ENCODE peak calls at places on chromosomes 7 and 10, in nine cellular contexts. One of them, this sample, is unnamed.

GRCh38 chr7:92768501-92769360 is 67.6 kb downstream of the CDK6 start:
- DNase-seq in astrocyte of the cerebellum: no peak
- DNase-seq in astrocyte of the spinal cord: no peak
- DNase-seq in WERI-Rb-1: no peak
- DNase-seq in A673: no peak
- DNase-seq in sigmoid colon: no peak
- DNase-seq in keratinocyte: no peak
- DNase-seq in upper lobe of right lung: no peak
- DNase-seq in GM06990: peak
- DNase-seq in this sample: peak

GRCh38 chr10:124240721-124241350 is 147.4 kb upstream of the CHST15 start:
- DNase-seq in astrocyte of the cerebellum: no peak
- DNase-seq in astrocyte of the spinal cord: no peak
- DNase-seq in WERI-Rb-1: no peak
- DNase-seq in A673: no peak
- DNase-seq in sigmoid colon: peak
- DNase-seq in keratinocyte: no peak
- DNase-seq in upper lobe of right lung: no peak
- DNase-seq in GM06990: no peak
- DNase-seq in this sample: no peak

GRCh38 chr7:35389636-35390035 is 135.7 kb upstream of the TBX20 start:
- DNase-seq in astrocyte of the cerebellum: no peak
- DNase-seq in astrocyte of the spinal cord: no peak
- DNase-seq in WERI-Rb-1: no peak
- DNase-seq in A673: no peak
- DNase-seq in sigmoid colon: no peak
- DNase-seq in keratinocyte: no peak
- DNase-seq in upper lobe of right lung: no peak
- DNase-seq in GM06990: no peak
- DNase-seq in this sample: no peak

GRCh38 chr7:103765891-103766290 is 223.6 kb downstream of the RELN start:
- DNase-seq in astrocyte of the cerebellum: no peak
- DNase-seq in astrocyte of the spinal cord: no peak
- DNase-seq in WERI-Rb-1: peak
- DNase-seq in A673: peak
- DNase-seq in sigmoid colon: no peak
- DNase-seq in keratinocyte: no peak
- DNase-seq in upper lobe of right lung: no peak
- DNase-seq in GM06990: no peak
- DNase-seq in this sample: no peak

GRCh38 chr10:32163076-32163773 is 107.0 kb upstream of the KIF5B start:
- DNase-seq in astrocyte of the cerebellum: no peak
- DNase-seq in astrocyte of the spinal cord: no peak
- DNase-seq in WERI-Rb-1: no peak
- DNase-seq in A673: no peak
- DNase-seq in sigmoid colon: no peak
- DNase-seq in keratinocyte: no peak
- DNase-seq in upper lobe of right lung: no peak
- DNase-seq in GM06990: no peak
- DNase-seq in this sample: no peak

GRCh38 chr10:327889-328809 is 192.9 kb downstream of the ZMYND11 start:
- DNase-seq in astrocyte of the cerebellum: no peak
- DNase-seq in astrocyte of the spinal cord: no peak
- DNase-seq in WERI-Rb-1: no peak
- DNase-seq in A673: no peak
- DNase-seq in sigmoid colon: no peak
- DNase-seq in keratinocyte: no peak
- DNase-seq in upper lobe of right lung: peak
- DNase-seq in GM06990: no peak
- DNase-seq in this sample: no peak

GRCh38 chr10:113960617-113961260 is 82.9 kb upstream of the ADRB1 start:
- DNase-seq in astrocyte of the cerebellum: no peak
- DNase-seq in astrocyte of the spinal cord: no peak
- DNase-seq in WERI-Rb-1: no peak
- DNase-seq in A673: no peak
- DNase-seq in sigmoid colon: no peak
- DNase-seq in keratinocyte: no peak
- DNase-seq in upper lobe of right lung: no peak
- DNase-seq in GM06990: peak
- DNase-seq in this sample: no peak

GRCh38 chr7:151756076-151756731 is 120.7 kb downstream of the PRKAG2 start:
- DNase-seq in astrocyte of the cerebellum: no peak
- DNase-seq in astrocyte of the spinal cord: no peak
- DNase-seq in WERI-Rb-1: no peak
- DNase-seq in A673: no peak
- DNase-seq in sigmoid colon: no peak
- DNase-seq in keratinocyte: no peak
- DNase-seq in upper lobe of right lung: no peak
- DNase-seq in GM06990: no peak
- DNase-seq in this sample: no peak

GRCh38 chr7:30511494-30511893 is 6.9 kb upstream of the GGCT start:
- DNase-seq in astrocyte of the cerebellum: no peak
- DNase-seq in astrocyte of the spinal cord: no peak
- DNase-seq in WERI-Rb-1: no peak
- DNase-seq in A673: no peak
- DNase-seq in sigmoid colon: no peak
- DNase-seq in keratinocyte: no peak
- DNase-seq in upper lobe of right lung: no peak
- DNase-seq in GM06990: no peak
- DNase-seq in this sample: no peak

GRCh38 chr10:47081264-47081663 is 170.0 kb downstream of the PTPN20 start:
- DNase-seq in astrocyte of the cerebellum: no peak
- DNase-seq in astrocyte of the spinal cord: no peak
- DNase-seq in WERI-Rb-1: no peak
- DNase-seq in A673: no peak
- DNase-seq in sigmoid colon: no peak
- DNase-seq in keratinocyte: no peak
- DNase-seq in upper lobe of right lung: no peak
- DNase-seq in GM06990: no peak
- DNase-seq in this sample: no peak

GRCh38 chr10:93475871-93476270 is 6.3 kb downstream of the MYOF start:
- DNase-seq in astrocyte of the cerebellum: no peak
- DNase-seq in astrocyte of the spinal cord: peak
- DNase-seq in WERI-Rb-1: no peak
- DNase-seq in A673: no peak
- DNase-seq in sigmoid colon: no peak
- DNase-seq in keratinocyte: peak
- DNase-seq in upper lobe of right lung: no peak
- DNase-seq in GM06990: no peak
- DNase-seq in this sample: peak

GRCh38 chr10:35237766-35238512 is 98.4 kb upstream of the CCNY start:
- DNase-seq in astrocyte of the cerebellum: no peak
- DNase-seq in astrocyte of the spinal cord: no peak
- DNase-seq in WERI-Rb-1: no peak
- DNase-seq in A673: no peak
- DNase-seq in sigmoid colon: no peak
- DNase-seq in keratinocyte: no peak
- DNase-seq in upper lobe of right lung: no peak
- DNase-seq in GM06990: no peak
- DNase-seq in this sample: no peak

GRCh38 chr10:35232509-35232908 is 103.8 kb upstream of the CCNY start:
- DNase-seq in astrocyte of the cerebellum: no peak
- DNase-seq in astrocyte of the spinal cord: no peak
- DNase-seq in WERI-Rb-1: no peak
- DNase-seq in A673: peak
- DNase-seq in sigmoid colon: no peak
- DNase-seq in keratinocyte: no peak
- DNase-seq in upper lobe of right lung: no peak
- DNase-seq in GM06990: no peak
- DNase-seq in this sample: no peak

GRCh38 chr10:35231646-35232045 is 104.7 kb upstream of the CCNY start:
- DNase-seq in astrocyte of the cerebellum: no peak
- DNase-seq in astrocyte of the spinal cord: no peak
- DNase-seq in WERI-Rb-1: no peak
- DNase-seq in A673: no peak
- DNase-seq in sigmoid colon: no peak
- DNase-seq in keratinocyte: no peak
- DNase-seq in upper lobe of right lung: no peak
- DNase-seq in GM06990: no peak
- DNase-seq in this sample: no peak

GRCh38 chr10:35234073-35234472 is 102.2 kb upstream of the CCNY start:
- DNase-seq in astrocyte of the cerebellum: no peak
- DNase-seq in astrocyte of the spinal cord: no peak
- DNase-seq in WERI-Rb-1: no peak
- DNase-seq in A673: no peak
- DNase-seq in sigmoid colon: no peak
- DNase-seq in keratinocyte: no peak
- DNase-seq in upper lobe of right lung: no peak
- DNase-seq in GM06990: no peak
- DNase-seq in this sample: no peak

GRCh38 chr10:35236739-35237138 is 99.6 kb upstream of the CCNY start:
- DNase-seq in astrocyte of the cerebellum: no peak
- DNase-seq in astrocyte of the spinal cord: peak
- DNase-seq in WERI-Rb-1: no peak
- DNase-seq in A673: peak
- DNase-seq in sigmoid colon: no peak
- DNase-seq in keratinocyte: no peak
- DNase-seq in upper lobe of right lung: no peak
- DNase-seq in GM06990: no peak
- DNase-seq in this sample: peak
- TF ChIP-seq CTCF in astrocyte of the cerebellum: peak
- TF ChIP-seq CTCF in astrocyte of the spinal cord: peak
- TF ChIP-seq CTCF in WERI-Rb-1: peak
- TF ChIP-seq CTCF in A673: peak
- TF ChIP-seq CTCF in sigmoid colon: no peak
- TF ChIP-seq CTCF in keratinocyte: peak
- TF ChIP-seq CTCF in upper lobe of right lung: no peak
- TF ChIP-seq CTCF in GM06990: peak
- TF ChIP-seq CTCF in this sample: peak

DNA sequence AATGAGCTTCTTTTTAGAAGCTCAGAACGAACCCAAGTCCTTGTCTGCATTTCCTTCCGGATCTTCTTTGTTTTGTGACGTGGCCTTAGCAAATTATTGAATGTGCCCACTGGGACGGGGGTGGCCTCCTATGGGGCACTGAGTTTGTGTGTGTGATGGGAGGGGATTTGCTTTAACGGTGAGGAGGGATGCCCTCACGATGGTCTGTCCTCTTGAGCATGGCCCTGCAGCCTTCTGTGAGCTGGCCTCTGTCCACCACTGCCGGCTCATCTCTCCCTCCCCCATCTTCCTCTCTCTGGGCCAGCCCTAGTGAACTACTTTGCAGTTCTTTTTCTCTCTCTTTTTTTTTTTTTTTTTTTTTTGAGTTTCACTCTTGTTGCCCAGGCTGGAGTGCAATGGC is 62.9 kb upstream of the MKRN1 start:
- DNase-seq in astrocyte of the cerebellum: no peak
- DNase-seq in astrocyte of the spinal cord: peak
- DNase-seq in WERI-Rb-1: no peak
- DNase-seq in A673: no peak
- DNase-seq in sigmoid colon: peak
- DNase-seq in keratinocyte: no peak
- DNase-seq in upper lobe of right lung: no peak
- DNase-seq in GM06990: no peak
- DNase-seq in this sample: peak
- H3K4me3 ChIP-seq in astrocyte of the cerebellum: no peak
- H3K4me3 ChIP-seq in astrocyte of the spinal cord: no peak
- H3K4me3 ChIP-seq in WERI-Rb-1: no peak
- H3K4me3 ChIP-seq in A673: no peak
- H3K4me3 ChIP-seq in sigmoid colon: peak
- H3K4me3 ChIP-seq in keratinocyte: no peak
- H3K4me3 ChIP-seq in upper lobe of right lung: no peak
- H3K4me3 ChIP-seq in GM06990: no peak
- H3K4me3 ChIP-seq in this sample: peak

GRCh38 chr10:61021926-61022325 is 77.9 kb upstream of the RHOBTB1 start:
- DNase-seq in astrocyte of the cerebellum: no peak
- DNase-seq in astrocyte of the spinal cord: no peak
- DNase-seq in WERI-Rb-1: no peak
- DNase-seq in A673: no peak
- DNase-seq in sigmoid colon: no peak
- DNase-seq in keratinocyte: no peak
- DNase-seq in upper lobe of right lung: no peak
- DNase-seq in GM06990: no peak
- DNase-seq in this sample: no peak

GRCh38 chr10:61020420-61021158 is 76.6 kb upstream of the RHOBTB1 start:
- DNase-seq in astrocyte of the cerebellum: no peak
- DNase-seq in astrocyte of the spinal cord: no peak
- DNase-seq in WERI-Rb-1: no peak
- DNase-seq in A673: no peak
- DNase-seq in sigmoid colon: no peak
- DNase-seq in keratinocyte: no peak
- DNase-seq in upper lobe of right lung: no peak
- DNase-seq in GM06990: no peak
- DNase-seq in this sample: no peak

GRCh38 chr10:61023053-61023452 is 79.1 kb upstream of the RHOBTB1 start:
- DNase-seq in astrocyte of the cerebellum: no peak
- DNase-seq in astrocyte of the spinal cord: no peak
- DNase-seq in WERI-Rb-1: no peak
- DNase-seq in A673: no peak
- DNase-seq in sigmoid colon: no peak
- DNase-seq in keratinocyte: no peak
- DNase-seq in upper lobe of right lung: no peak
- DNase-seq in GM06990: no peak
- DNase-seq in this sample: no peak

GRCh38 chr10:61028861-61029361 is 84.9 kb upstream of the RHOBTB1 start:
- DNase-seq in astrocyte of the cerebellum: peak
- DNase-seq in astrocyte of the spinal cord: peak
- DNase-seq in WERI-Rb-1: no peak
- DNase-seq in A673: peak
- DNase-seq in sigmoid colon: no peak
- DNase-seq in keratinocyte: peak
- DNase-seq in upper lobe of right lung: no peak
- DNase-seq in GM06990: no peak
- DNase-seq in this sample: peak

GRCh38 chr10:61024801-61025201 is 80.8 kb upstream of the RHOBTB1 start:
- DNase-seq in astrocyte of the cerebellum: no peak
- DNase-seq in astrocyte of the spinal cord: no peak
- DNase-seq in WERI-Rb-1: peak
- DNase-seq in A673: peak
- DNase-seq in sigmoid colon: no peak
- DNase-seq in keratinocyte: no peak
- DNase-seq in upper lobe of right lung: no peak
- DNase-seq in GM06990: no peak
- DNase-seq in this sample: no peak
- TF ChIP-seq CTCF in astrocyte of the cerebellum: peak
- TF ChIP-seq CTCF in astrocyte of the spinal cord: peak
- TF ChIP-seq CTCF in WERI-Rb-1: peak
- TF ChIP-seq CTCF in A673: peak
- TF ChIP-seq CTCF in sigmoid colon: no peak
- TF ChIP-seq CTCF in keratinocyte: peak
- TF ChIP-seq CTCF in upper lobe of right lung: peak
- TF ChIP-seq CTCF in GM06990: peak
- TF ChIP-seq CTCF in this sample: peak

DNA sequence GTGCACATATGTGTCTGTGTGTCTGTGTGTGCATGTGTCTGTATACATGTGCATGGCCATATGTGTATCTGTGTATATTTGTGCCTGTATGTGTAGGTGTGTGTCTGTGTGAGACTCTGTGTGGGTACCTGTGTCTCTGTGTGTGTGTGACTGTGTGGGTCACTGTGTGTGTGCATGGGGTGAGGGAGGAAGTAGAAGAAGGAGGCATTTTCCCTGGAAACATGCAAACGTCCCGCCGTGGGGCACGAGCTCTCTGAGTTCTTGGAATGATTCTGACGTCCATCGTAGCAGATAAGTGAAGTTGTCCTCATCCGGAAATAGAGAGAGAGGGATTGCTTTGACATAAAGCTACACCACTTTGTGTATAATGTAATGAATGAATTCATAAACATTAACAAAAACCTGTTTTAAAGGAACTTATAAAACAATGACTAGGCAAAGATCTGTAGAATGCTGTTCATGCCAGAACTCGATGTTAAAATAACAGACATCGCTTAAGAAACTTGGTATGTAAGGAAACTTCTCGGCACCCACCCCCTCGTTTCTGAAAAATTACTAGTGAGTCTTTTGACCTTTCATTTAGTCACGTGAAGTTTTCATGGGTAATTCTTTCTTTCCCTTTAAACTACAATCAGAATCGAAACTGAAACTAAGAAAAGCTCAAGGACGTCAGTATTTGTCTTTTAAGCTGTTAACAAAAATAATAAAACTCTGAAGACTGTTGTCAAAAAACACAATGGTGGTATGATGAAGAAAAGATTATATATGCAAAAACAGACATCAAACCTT is 43.6 kb upstream of the KLF6 start:
- DNase-seq in astrocyte of the cerebellum: no peak
- DNase-seq in astrocyte of the spinal cord: peak
- DNase-seq in WERI-Rb-1: no peak
- DNase-seq in A673: no peak
- DNase-seq in sigmoid colon: peak
- DNase-seq in keratinocyte: no peak
- DNase-seq in upper lobe of right lung: no peak
- DNase-seq in GM06990: no peak
- DNase-seq in this sample: peak
- H3K4me3 ChIP-seq in astrocyte of the cerebellum: no peak
- H3K4me3 ChIP-seq in astrocyte of the spinal cord: peak
- H3K4me3 ChIP-seq in WERI-Rb-1: no peak
- H3K4me3 ChIP-seq in A673: peak
- H3K4me3 ChIP-seq in sigmoid colon: peak
- H3K4me3 ChIP-seq in keratinocyte: peak
- H3K4me3 ChIP-seq in upper lobe of right lung: peak
- H3K4me3 ChIP-seq in GM06990: peak
- H3K4me3 ChIP-seq in this sample: peak